ENCODE peak calls at places on chromosomes 4 and X, in six cellular contexts. S is mammary epithelial cell, R is colonic mucosa, B is IMR-90, K is adipocyte, V is SK-N-SH. Q is an unnamed sample. For H3K36me3, the result is how much of the 10 kb centered on the place peaks cover.

GRCh38 chrX:13265549-13266132 is 54.2 kb downstream of the ATXN3L start:
- DNase-seq in S (no peak), R (no peak), B (no peak), K (no peak), V (no peak), Q (no peak)

GRCh38 chrX:129833153-129834004 is 10.3 kb downstream of the ZDHHC9 start:
- DNase-seq in S (no peak), R (no peak), B (peak), K (peak), V (no peak), Q (peak)

GRCh38 chrX:130994671-130995070 is 63.5 kb upstream of the ARHGAP36 start:
- DNase-seq in S (no peak), R (peak), B (peak), K (peak), V (peak), Q (peak)

GRCh38 chrX:150155396-150156048 is 207.6 kb upstream of the MAMLD1 start:
- DNase-seq in S (peak), R (peak), B (peak), K (peak), V (peak), Q (peak)

GRCh38 chr4:173801876-173802713 is 272.1 kb upstream of the HAND2 start:
- DNase-seq in S (no peak), R (no peak), B (peak), K (peak), V (no peak), Q (peak)

GRCh38 chr4:162229670-162230069 is 65.9 kb upstream of the FSTL5 start:
- DNase-seq in S (peak), R (no peak), B (no peak), K (no peak), V (no peak), Q (peak)

GRCh38 chr4:186820371-186820990 is 96.8 kb upstream of the FAT1 start:
- DNase-seq in S (no peak), R (peak), B (peak), K (peak), V (peak), Q (peak)

GRCh38 chrX:27336466-27337091 is 126.6 kb downstream of the PPP4R3C start:
- DNase-seq in S (peak), R (peak), B (peak), K (peak), V (peak), Q (peak)

GRCh38 chr4:7226993-7227392 is 34.7 kb downstream of the SORCS2 start:
- DNase-seq in S (no peak), R (no peak), B (no peak), K (no peak), V (peak), Q (no peak)

GRCh38 chr4:104979083-104979760 is 167.5 kb upstream of the TET2 start:
- DNase-seq in S (peak), R (no peak), B (no peak), K (no peak), V (no peak), Q (no peak)

GRCh38 chr4:111556861-111557260 is 588.4 kb upstream of the FAM241A start:
- DNase-seq in S (no peak), R (no peak), B (peak), K (no peak), V (no peak), Q (no peak)

GRCh38 chrX:130245441-130245840 is 23.3 kb downstream of the ZNF280C start:
- DNase-seq in S (no peak), R (no peak), B (peak), K (peak), V (no peak), Q (peak)

GRCh38 chrX:110402091-110402854 is 43.6 kb downstream of the RTL9 start:
- DNase-seq in S (peak), R (no peak), B (peak), K (peak), V (no peak), Q (peak)

GRCh38 chrX:129655547-129656248 is 942 bp upstream of the APLN start:
- DNase-seq in S (peak), R (no peak), B (no peak), K (no peak), V (no peak), Q (no peak)

GRCh38 chr4:94406668-94407437 is 44.9 kb upstream of the PDLIM5 start:
- DNase-seq in S (peak), R (peak), B (peak), K (peak), V (peak), Q (peak)

GRCh38 chr4:123536225-123536624 is 139.6 kb downstream of the SPRY1 start:
- DNase-seq in S (no peak), R (no peak), B (no peak), K (no peak), V (no peak), Q (no peak)

GRCh38 chr4:158667651-158668198 is 4.0 kb downstream of the C4orf46 start:
- DNase-seq in S (peak), R (peak), B (peak), K (peak), V (peak), Q (no peak)

GRCh38 chr4:10529891-10530786 is 72.9 kb upstream of the ZNF518B start:
- DNase-seq in S (peak), R (no peak), B (no peak), K (no peak), V (no peak), Q (peak)

GRCh38 chr4:108118505-108118904 is 50.2 kb downstream of the LEF1 start:
- DNase-seq in S (peak), R (no peak), B (no peak), K (peak), V (no peak), Q (no peak)

GRCh38 chr4:105186701-105187158 is 40.1 kb downstream of the TET2 start:
- DNase-seq in S (peak), R (no peak), B (peak), K (peak), V (no peak), Q (peak)

GRCh38 chr4:10074076-10074766 is 42.4 kb downstream of the WDR1 start:
- DNase-seq in S (no peak), R (no peak), B (no peak), K (no peak), V (no peak), Q (no peak)

GRCh38 chrX:150854856-150855255 is 43.6 kb downstream of the CD99L2 start:
- DNase-seq in S (peak), R (no peak), B (no peak), K (no peak), V (no peak), Q (no peak)

GRCh38 chrX:9581771-9582396 is 117.0 kb downstream of the TBL1X start:
- DNase-seq in S (no peak), R (no peak), B (no peak), K (no peak), V (no peak), Q (no peak)

GRCh38 chr4:123651127-123651526 is 254.5 kb downstream of the SPRY1 start:
- DNase-seq in S (peak), R (no peak), B (no peak), K (peak), V (no peak), Q (no peak)

GRCh38 chr4:72312032-72312650 is 256.9 kb downstream of the ADAMTS3 start:
- DNase-seq in S (peak), R (peak), B (peak), K (peak), V (no peak), Q (peak)

GRCh38 chrX:104315555-104315954 is 60.8 kb upstream of the ESX1 start:
- DNase-seq in S (peak), R (no peak), B (peak), K (no peak), V (no peak), Q (peak)

GRCh38 chrX:110743679-110744340 is 51.8 kb downstream of the CHRDL1 start:
- DNase-seq in S (peak), R (no peak), B (peak), K (no peak), V (no peak), Q (peak)

GRCh38 chr4:85474818-85475630 is at the start of gene ARHGAP24:
- DNase-seq in S (peak), R (peak), B (peak), K (peak), V (peak), Q (peak)

GRCh38 chrX:8755116-8755515 is 23.2 kb upstream of the ANOS1 start:
- DNase-seq in S (no peak), R (no peak), B (no peak), K (no peak), V (no peak), Q (no peak)

GRCh38 chr4:155544547-155544946 is 122.1 kb upstream of the GUCY1A1 start:
- DNase-seq in S (no peak), R (no peak), B (no peak), K (peak), V (no peak), Q (no peak)

GRCh38 chr4:76606662-76607265 is 171.7 kb downstream of the SHROOM3 start:
- DNase-seq in S (no peak), R (no peak), B (no peak), K (no peak), V (no peak), Q (no peak)

GRCh38 chr4:76607266-76607799 is 172.3 kb downstream of the SHROOM3 start:
- DNase-seq in S (no peak), R (no peak), B (peak), K (peak), V (no peak), Q (no peak)

GRCh38 chr4:76605099-76605563 is 170.1 kb downstream of the SHROOM3 start:
- DNase-seq in S (no peak), R (no peak), B (peak), K (no peak), V (no peak), Q (no peak)

GRCh38 chr4:76610751-76611150 is 175.7 kb downstream of the SHROOM3 start:
- DNase-seq in S (no peak), R (no peak), B (no peak), K (no peak), V (no peak), Q (no peak)

DNA sequence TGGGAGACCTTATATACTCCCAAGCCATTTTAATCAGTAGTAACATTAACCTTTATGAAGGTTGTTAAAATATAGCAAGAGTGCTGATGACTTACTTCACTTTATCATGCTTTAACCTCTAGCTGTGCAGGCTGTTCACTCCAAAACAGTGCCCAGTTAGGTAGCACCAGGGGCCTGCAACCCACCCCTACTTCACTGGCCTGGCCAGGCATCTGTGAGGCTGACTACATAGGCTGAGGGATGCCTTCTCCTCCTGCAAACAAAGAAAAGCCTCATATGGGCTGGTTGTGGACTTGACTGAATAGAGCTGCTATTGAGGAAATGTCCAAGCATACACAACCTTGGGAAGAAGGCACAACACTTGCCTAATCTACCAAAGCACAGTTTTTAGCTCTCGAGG is 172.8 kb downstream of the SHROOM3 start:
- DNase-seq in S (no peak), R (no peak), B (no peak), K (no peak), V (no peak), Q (no peak)
- H3K9ac ChIP-seq in S (no peak), R (no peak), B (no peak), K (no peak), V (no peak), Q (no peak)

GRCh38 chr4:24056258-24056657 is 166.4 kb upstream of the PPARGC1A start:
- DNase-seq in S (no peak), R (no peak), B (no peak), K (no peak), V (no peak), Q (no peak)
- H3K36me3 ChIP-seq in S (under half), R (under half), B (under half), K (under half), V (under half), Q (under half)

DNA sequence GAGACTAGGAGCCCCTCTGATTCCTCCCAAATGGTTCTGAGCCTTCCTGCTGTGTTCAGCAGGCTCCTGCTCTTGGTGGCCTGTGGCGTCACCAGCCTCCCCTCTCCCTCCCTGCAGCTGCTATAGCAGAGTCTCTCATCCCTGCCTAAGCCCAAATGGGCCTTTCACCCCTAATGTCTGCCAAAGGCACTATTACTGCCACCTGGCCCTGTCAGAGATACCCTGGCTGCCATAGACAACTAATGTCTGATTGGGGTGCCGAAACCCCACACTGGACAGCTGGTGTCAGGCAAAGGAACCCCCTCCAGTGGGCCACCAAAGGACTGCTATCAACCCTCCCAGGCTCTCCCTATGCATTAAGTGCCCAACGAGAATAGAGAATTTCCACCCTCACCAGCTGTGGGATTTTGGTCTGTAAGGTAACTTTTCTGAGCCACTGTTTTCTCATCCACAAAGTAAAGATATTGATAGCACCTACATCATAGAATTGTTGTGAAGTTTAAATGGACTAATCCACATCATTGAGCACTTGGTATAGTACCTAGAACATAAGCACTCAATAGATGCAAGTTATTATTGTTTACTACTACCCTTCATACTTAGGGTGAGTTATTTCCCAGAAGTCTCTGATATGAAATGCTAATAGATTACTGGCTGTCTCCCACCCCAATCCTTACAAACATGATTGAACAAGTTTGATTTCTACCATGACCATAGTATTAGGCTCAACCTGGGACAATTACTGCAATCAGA is 421.3 kb downstream of the MID1IP1 start:
- DNase-seq in S (peak), R (no peak), B (no peak), K (no peak), V (no peak), Q (no peak)
- H3K9ac ChIP-seq in S (no peak), R (no peak), B (no peak), K (no peak), V (no peak), Q (no peak)

GRCh38 chrX:11765449-11765848 is 7.4 kb downstream of the MSL3 start:
- DNase-seq in S (no peak), R (no peak), B (no peak), K (no peak), V (no peak), Q (no peak)

GRCh38 chrX:11766487-11766886 is 8.4 kb downstream of the MSL3 start:
- DNase-seq in S (no peak), R (no peak), B (no peak), K (no peak), V (no peak), Q (no peak)

GRCh38 chrX:11764602-11765067 is 6.6 kb downstream of the MSL3 start:
- DNase-seq in S (no peak), R (no peak), B (no peak), K (no peak), V (no peak), Q (no peak)

GRCh38 chrX:11770320-11770719 is 12.3 kb downstream of the MSL3 start:
- DNase-seq in S (peak), R (no peak), B (peak), K (peak), V (peak), Q (peak)

GRCh38 chrX:11768039-11768438 is 10.0 kb downstream of the MSL3 start:
- DNase-seq in S (no peak), R (no peak), B (no peak), K (no peak), V (no peak), Q (no peak)
- H3K36me3 ChIP-seq in S (under half), R (under half), B (under half), K (half or more), V (under half), Q (under half)

GRCh38 chr4:113683143-113683542 is 78.4 kb downstream of the CAMK2D start:
- DNase-seq in S (peak), R (no peak), B (no peak), K (no peak), V (no peak), Q (no peak)
- H3K9ac ChIP-seq in S (no peak), R (no peak), B (no peak), K (peak), V (no peak), Q (no peak)

GRCh38 chr4:103171006-103171405 is 27.1 kb downstream of the CENPE start:
- DNase-seq in S (no peak), R (no peak), B (no peak), K (no peak), V (no peak), Q (no peak)
- H3K36me3 ChIP-seq in S (under half), R (under half), B (under half), K (under half), V (under half), Q (under half)

DNA sequence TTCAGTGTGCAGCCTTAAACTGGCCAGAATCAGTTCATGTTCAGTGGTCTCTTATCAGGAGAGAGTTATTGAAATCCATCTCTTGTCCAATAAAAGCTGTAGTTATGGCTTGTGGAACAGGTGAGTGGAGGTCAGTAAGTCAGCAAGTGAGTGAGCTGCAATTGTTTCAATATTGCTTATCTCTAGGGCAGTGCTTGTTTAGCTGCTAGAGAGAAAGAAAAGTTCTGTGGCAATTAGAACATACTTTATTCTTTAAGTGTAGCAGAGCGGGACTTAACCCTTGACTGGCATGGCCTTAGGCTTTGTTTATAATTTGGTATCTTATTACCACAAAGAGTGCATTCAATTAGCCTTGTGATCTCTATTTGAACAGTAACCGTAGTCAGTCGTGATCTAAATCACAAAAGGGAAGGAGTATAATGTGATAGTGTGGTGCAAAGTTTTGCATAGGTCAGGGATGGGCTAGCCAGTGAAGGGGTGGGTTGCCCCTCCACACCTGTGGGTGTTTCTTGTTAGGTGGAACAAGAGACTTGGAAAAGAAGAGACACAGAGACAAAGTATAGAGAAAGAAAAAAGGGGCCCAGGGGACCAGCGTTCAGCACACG is 6.9 kb upstream of the ETDC start:
- DNase-seq in S (no peak), R (no peak), B (no peak), K (no peak), V (no peak), Q (no peak)
- H3K9ac ChIP-seq in S (no peak), R (no peak), B (no peak), K (no peak), V (no peak), Q (no peak)

DNA sequence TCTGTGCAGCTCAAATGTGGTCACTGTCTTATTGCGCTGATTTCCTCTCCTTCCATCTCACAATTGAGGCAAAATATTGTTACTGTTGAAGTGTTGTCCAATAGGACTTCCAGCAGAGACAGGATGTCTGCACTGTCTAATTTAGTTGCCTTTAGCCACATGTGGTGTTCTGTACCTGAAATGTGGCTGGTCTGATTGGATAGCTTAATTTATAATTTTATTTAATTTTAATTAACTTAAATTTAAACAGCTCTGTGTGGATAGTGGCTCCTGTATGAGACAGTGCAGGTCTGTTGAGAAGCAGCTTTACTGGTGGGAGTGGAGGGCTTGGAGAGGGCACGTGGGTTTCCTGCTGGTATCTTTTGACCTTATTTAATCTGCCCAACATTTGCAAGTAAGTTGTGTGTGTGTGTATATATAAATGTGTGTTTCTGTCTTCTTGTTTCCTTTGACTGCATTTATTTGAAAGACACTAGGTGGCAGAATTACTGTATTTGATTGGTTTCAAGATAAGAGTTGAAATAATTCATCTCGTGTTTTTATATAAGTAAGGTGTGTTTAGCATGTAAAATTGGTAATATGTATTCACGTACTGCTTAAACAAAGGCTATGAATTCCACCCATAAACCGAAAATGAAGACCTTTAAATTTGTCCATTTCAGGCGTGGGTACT is 55.3 kb upstream of the MSANTD1 start:
- DNase-seq in S (no peak), R (no peak), B (peak), K (peak), V (peak), Q (peak)
- H3K36me3 ChIP-seq in S (under half), R (under half), B (under half), K (half or more), V (under half), Q (under half)

GRCh38 chrX:1534321-1535168 is 2.4 kb downstream of the P2RY8 start:
- DNase-seq in S (no peak), R (no peak), B (no peak), K (no peak), V (no peak), Q (no peak)
- H3K9ac ChIP-seq in S (no peak), R (peak), B (no peak), K (no peak), V (no peak), Q (no peak)

Q was measured in fibroblast of lung.